ENCODE peak calls at places on chromosomes 4 and X, in nine cellular contexts. X is AG10803; F is psoas muscle; Z is AG09309; T is effector memory CD4-positive, alpha-beta T cell; V is stomach; D is ovary; S is neuronal stem cell; I is adipocyte. B is an unnamed sample.

GRCh38 chr4:38867478-38868054 is at the start of gene FAM114A1:
- DNase-seq in X (peak), F (peak), Z (no peak), T (no peak), V (peak), D (peak), S (peak), I (peak), B (peak)

GRCh38 chr4:97309111-97309510 is 834.2 kb downstream of the STPG2 start:
- DNase-seq in X (no peak), F (no peak), Z (no peak), T (no peak), V (no peak), D (no peak), S (no peak), I (no peak), B (no peak)

GRCh38 chr4:42331914-42332368 is 65.3 kb upstream of the SHISA3 start:
- DNase-seq in X (no peak), F (peak), Z (no peak), T (no peak), V (no peak), D (no peak), S (no peak), I (no peak), B (peak)

GRCh38 chr4:158540125-158540907 is 18.6 kb downstream of the RXFP1 start:
- DNase-seq in X (no peak), F (no peak), Z (no peak), T (no peak), V (no peak), D (no peak), S (no peak), I (no peak), B (peak)

GRCh38 chr4:185219551-185220344 is 10.3 kb downstream of the SNX25 start:
- DNase-seq in X (peak), F (peak), Z (peak), T (no peak), V (no peak), D (peak), S (no peak), I (peak), B (peak)

GRCh38 chr4:165915215-165915614 is 42.2 kb downstream of the TLL1 start:
- DNase-seq in X (no peak), F (no peak), Z (no peak), T (no peak), V (no peak), D (no peak), S (no peak), I (no peak), B (no peak)

GRCh38 chr4:139247241-139247640 is 32.8 kb downstream of the MGARP start:
- DNase-seq in X (peak), F (no peak), Z (no peak), T (no peak), V (no peak), D (no peak), S (no peak), I (no peak), B (no peak)

GRCh38 chr4:38574559-38575333 is 89.3 kb upstream of the KLF3 start:
- DNase-seq in X (no peak), F (peak), Z (no peak), T (no peak), V (no peak), D (no peak), S (no peak), I (no peak), B (no peak)

GRCh38 chrX:16671005-16671404 is 21.0 kb downstream of the S100G start:
- DNase-seq in X (peak), F (no peak), Z (no peak), T (peak), V (no peak), D (no peak), S (no peak), I (peak), B (peak)

GRCh38 chr4:105894570-105895323 is 524 bp upstream of the NPNT start:
- DNase-seq in X (peak), F (peak), Z (no peak), T (no peak), V (no peak), D (no peak), S (peak), I (peak), B (peak)

GRCh38 chr4:140726776-140727500 is 29.2 kb downstream of the TBC1D9 start:
- DNase-seq in X (no peak), F (no peak), Z (no peak), T (no peak), V (no peak), D (no peak), S (no peak), I (no peak), B (peak)

GRCh38 chr4:145945431-145946155 is 7.0 kb upstream of the ZNF827 start:
- DNase-seq in X (no peak), F (no peak), Z (no peak), T (no peak), V (no peak), D (no peak), S (no peak), I (peak), B (no peak)

GRCh38 chrX:116238093-116238492 is 67.5 kb downstream of the AGTR2 start:
- DNase-seq in X (no peak), F (no peak), Z (no peak), T (no peak), V (no peak), D (no peak), S (no peak), I (no peak), B (no peak)

GRCh38 chrX:7330971-7331746 is 183.2 kb upstream of the PUDP start:
- DNase-seq in X (peak), F (no peak), Z (peak), T (no peak), V (no peak), D (peak), S (no peak), I (peak), B (peak)

DNA sequence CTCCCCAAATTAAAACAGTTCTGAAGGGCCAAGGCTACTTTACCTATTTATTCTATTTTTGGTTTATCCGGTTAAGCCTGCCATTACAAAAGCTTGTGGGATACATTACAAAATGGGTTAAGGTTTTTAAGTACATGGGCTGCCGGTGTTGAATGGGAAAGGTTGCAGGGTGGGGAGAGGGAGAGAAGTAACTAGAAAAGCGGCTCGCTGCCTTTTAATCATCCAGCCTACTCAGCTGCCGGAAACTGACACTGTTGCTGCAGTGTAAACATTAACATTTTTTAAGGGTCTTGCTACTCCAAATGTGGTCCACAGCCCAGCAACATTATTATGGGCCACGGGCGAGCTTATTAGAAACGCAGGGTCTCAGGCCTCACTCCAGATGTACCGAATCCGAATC is 1.5 kb upstream of the IL1RAPL1 start:
- DNase-seq in X (no peak), F (no peak), Z (no peak), T (no peak), V (no peak), D (no peak), S (no peak), I (no peak), B (no peak)
- H3K4me3 ChIP-seq in X (no peak), F (peak), Z (no peak), T (no peak), V (peak), D (no peak), S (no peak), I (peak), B (peak)

DNA sequence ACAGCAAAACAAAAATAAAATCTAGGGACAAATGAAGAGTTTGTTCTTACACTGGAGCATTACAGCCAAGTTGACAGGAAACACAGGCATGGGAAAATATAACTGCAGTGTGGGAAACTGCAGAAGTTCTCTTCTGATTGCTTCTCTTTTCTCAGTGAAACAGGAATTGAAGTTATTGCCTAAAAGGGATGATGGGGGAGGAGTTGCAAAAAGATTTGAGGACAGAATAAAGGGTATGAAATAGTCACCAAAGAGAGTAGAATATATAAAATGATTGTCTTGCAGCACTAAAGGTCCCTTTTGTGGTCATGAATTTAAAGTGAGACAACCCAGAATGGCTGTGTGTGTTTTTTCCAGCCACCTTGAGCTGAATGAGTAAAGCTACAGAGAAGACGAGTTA is 103.7 kb downstream of the JADE1 start:
- DNase-seq in X (no peak), F (no peak), Z (no peak), T (no peak), V (no peak), D (no peak), S (no peak), I (no peak), B (no peak)
- H3K4me3 ChIP-seq in X (no peak), F (no peak), Z (no peak), T (no peak), V (no peak), D (no peak), S (no peak), I (no peak), B (no peak)

DNA sequence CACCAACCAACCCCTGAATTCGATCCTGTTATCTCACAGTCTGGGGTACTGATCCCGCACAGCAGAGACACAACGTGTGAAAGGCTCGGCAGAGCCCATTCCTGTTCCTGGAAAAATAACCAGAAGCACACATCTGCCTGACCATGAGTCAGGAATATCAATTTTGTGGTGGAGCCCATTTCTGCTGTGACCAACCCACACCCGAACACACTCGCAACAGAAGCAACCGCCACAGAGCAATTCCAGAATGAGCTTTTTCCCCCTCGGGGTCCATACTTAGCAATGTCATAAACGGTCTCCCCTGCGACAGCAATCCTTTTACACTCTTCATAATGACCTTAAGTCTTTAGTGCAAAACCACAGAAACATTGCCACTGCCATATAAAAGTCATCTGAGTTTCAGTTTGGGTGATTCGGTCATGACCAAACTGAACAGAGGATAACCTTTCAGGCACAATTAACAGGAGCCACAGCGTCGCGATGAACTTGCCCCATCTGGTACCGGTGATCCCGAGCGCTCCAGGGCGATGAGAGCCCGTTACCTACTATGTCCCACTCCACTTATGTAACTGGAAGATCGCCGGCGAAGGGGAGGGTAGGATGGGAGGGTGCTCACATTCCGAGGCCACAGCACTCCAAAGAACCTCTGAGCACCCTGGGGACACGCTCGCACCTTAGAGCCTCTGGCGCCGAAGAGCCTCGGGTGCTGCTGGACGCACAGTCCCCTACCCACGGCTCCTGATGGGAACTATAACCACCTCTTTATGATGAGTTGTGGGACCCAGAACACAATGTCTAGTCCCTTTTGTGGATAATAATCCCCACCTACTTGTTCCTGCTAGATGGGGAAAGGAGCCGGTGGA is 1.1 kb downstream of the MECP2 start:
- DNase-seq in X (peak), F (no peak), Z (no peak), T (no peak), V (no peak), D (peak), S (no peak), I (peak), B (peak)
- H3K4me3 ChIP-seq in X (peak), F (peak), Z (peak), T (peak), V (peak), D (peak), S (peak), I (peak), B (peak)

GRCh38 chr4:28421221-28421620 is 1560.6 kb downstream of the STIM2 start:
- DNase-seq in X (no peak), F (no peak), Z (no peak), T (no peak), V (no peak), D (no peak), S (no peak), I (no peak), B (no peak)
- H3K4me3 ChIP-seq in X (no peak), F (no peak), Z (no peak), T (no peak), V (no peak), D (no peak), S (no peak), I (no peak), B (no peak)

GRCh38 chrX:53716328-53717088 is 30.0 kb upstream of the HUWE1 start:
- DNase-seq in X (peak), F (no peak), Z (no peak), T (peak), V (no peak), D (no peak), S (no peak), I (no peak), B (peak)

GRCh38 chrX:53715336-53715924 is 28.9 kb upstream of the HUWE1 start:
- DNase-seq in X (no peak), F (no peak), Z (no peak), T (no peak), V (no peak), D (no peak), S (no peak), I (no peak), B (no peak)

GRCh38 chrX:53711446-53711845 is 24.9 kb upstream of the HUWE1 start:
- DNase-seq in X (no peak), F (no peak), Z (no peak), T (no peak), V (no peak), D (no peak), S (no peak), I (no peak), B (no peak)

GRCh38 chrX:53714580-53715335 is 28.2 kb upstream of the HUWE1 start:
- DNase-seq in X (no peak), F (no peak), Z (no peak), T (peak), V (peak), D (no peak), S (no peak), I (peak), B (peak)

GRCh38 chrX:53713987-53714579 is 27.6 kb upstream of the HUWE1 start:
- DNase-seq in X (peak), F (no peak), Z (no peak), T (no peak), V (no peak), D (no peak), S (no peak), I (no peak), B (no peak)
- H3K4me3 ChIP-seq in X (no peak), F (no peak), Z (no peak), T (peak), V (no peak), D (no peak), S (no peak), I (no peak), B (no peak)

GRCh38 chr4:6469898-6470501 is 2.4 kb downstream of the PPP2R2C start:
- DNase-seq in X (no peak), F (no peak), Z (no peak), T (no peak), V (no peak), D (no peak), S (no peak), I (no peak), B (no peak)
- H3K4me3 ChIP-seq in X (peak), F (peak), Z (no peak), T (no peak), V (peak), D (peak), S (peak), I (peak), B (peak)

GRCh38 chrX:136198678-136199243 is 51.4 kb downstream of the FHL1 start:
- DNase-seq in X (no peak), F (peak), Z (no peak), T (no peak), V (no peak), D (no peak), S (no peak), I (no peak), B (no peak)

GRCh38 chrX:136196691-136197155 is 49.4 kb downstream of the FHL1 start:
- DNase-seq in X (no peak), F (no peak), Z (peak), T (no peak), V (no peak), D (no peak), S (no peak), I (peak), B (no peak)

GRCh38 chrX:136200466-136200865 is 50.7 kb downstream of the MAP7D3 start:
- DNase-seq in X (peak), F (no peak), Z (no peak), T (no peak), V (no peak), D (no peak), S (no peak), I (peak), B (peak)

GRCh38 chrX:136199365-136199764 is 51.8 kb downstream of the MAP7D3 start:
- DNase-seq in X (no peak), F (no peak), Z (no peak), T (no peak), V (no peak), D (no peak), S (no peak), I (no peak), B (peak)

DNA sequence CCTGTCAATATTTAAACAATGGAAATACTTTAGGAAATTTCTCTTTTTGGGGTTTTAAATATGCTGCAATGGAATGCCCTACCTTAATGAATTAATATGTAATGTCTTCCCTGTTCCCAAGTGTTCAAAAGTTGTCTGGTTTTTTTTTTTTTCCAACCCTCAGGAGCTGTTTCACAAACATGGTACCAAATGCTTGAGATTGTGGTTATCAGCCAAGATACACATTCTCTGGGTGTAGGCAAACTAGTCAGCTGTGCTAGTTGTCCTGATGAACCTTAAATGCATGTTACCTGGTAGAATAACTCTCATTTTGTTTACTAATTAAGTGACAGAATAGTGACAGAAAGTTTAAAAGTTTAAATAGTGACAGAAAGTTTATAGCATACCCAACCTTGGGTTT is 50.7 kb downstream of the FHL1 start:
- DNase-seq in X (no peak), F (no peak), Z (no peak), T (no peak), V (no peak), D (no peak), S (no peak), I (no peak), B (no peak)
- H3K4me3 ChIP-seq in X (no peak), F (peak), Z (peak), T (no peak), V (no peak), D (no peak), S (no peak), I (peak), B (no peak)

GRCh38 chr4:24322986-24323385 is 261.4 kb downstream of the DHX15 start:
- DNase-seq in X (no peak), F (no peak), Z (no peak), T (no peak), V (no peak), D (no peak), S (no peak), I (no peak), B (peak)

GRCh38 chr4:24328711-24329110 is 255.6 kb downstream of the DHX15 start:
- DNase-seq in X (no peak), F (no peak), Z (no peak), T (no peak), V (no peak), D (no peak), S (peak), I (no peak), B (no peak)

GRCh38 chr4:24322517-24322916 is 261.8 kb downstream of the DHX15 start:
- DNase-seq in X (peak), F (no peak), Z (no peak), T (no peak), V (no peak), D (no peak), S (no peak), I (no peak), B (peak)

GRCh38 chr4:24330198-24330972 is 254.0 kb downstream of the DHX15 start:
- DNase-seq in X (peak), F (peak), Z (no peak), T (no peak), V (no peak), D (no peak), S (no peak), I (no peak), B (peak)

GRCh38 chr4:24328300-24328699 is 256.1 kb downstream of the DHX15 start:
- DNase-seq in X (no peak), F (no peak), Z (no peak), T (no peak), V (no peak), D (no peak), S (peak), I (no peak), B (no peak)
- H3K4me3 ChIP-seq in X (no peak), F (no peak), Z (no peak), T (no peak), V (no peak), D (no peak), S (no peak), I (no peak), B (no peak)

GRCh38 chr4:1722551-1723071 is 1.3 kb downstream of the TACC3 start:
- DNase-seq in X (no peak), F (peak), Z (no peak), T (no peak), V (no peak), D (peak), S (no peak), I (no peak), B (no peak)
- H3K4me3 ChIP-seq in X (peak), F (no peak), Z (peak), T (peak), V (peak), D (no peak), S (peak), I (no peak), B (no peak)